ENCODE peak calls at places on chromosomes 6 and 20, in six cellular contexts. One of them, this sample, is unnamed.

GRCh38 chr6:30750379-30750668 is 6.0 kb upstream of the IER3 start:
- DNase-seq in mesenchymal stem cell: no peak
- DNase-seq in IMR-90: no peak
- DNase-seq in mesendoderm: no peak
- DNase-seq in H9: no peak
- DNase-seq in neuronal stem cell: no peak
- DNase-seq in this sample: no peak

GRCh38 chr6:28446818-28447511 is 3.7 kb upstream of the ZSCAN23 start:
- DNase-seq in mesenchymal stem cell: peak
- DNase-seq in IMR-90: peak
- DNase-seq in mesendoderm: peak
- DNase-seq in H9: peak
- DNase-seq in neuronal stem cell: peak
- DNase-seq in this sample: no peak

GRCh38 chr6:158131926-158132325 is 36.1 kb downstream of the SERAC1 start:
- DNase-seq in mesenchymal stem cell: peak
- DNase-seq in IMR-90: peak
- DNase-seq in mesendoderm: peak
- DNase-seq in H9: no peak
- DNase-seq in neuronal stem cell: no peak
- DNase-seq in this sample: no peak

GRCh38 chr6:97411610-97412009 is 128.6 kb upstream of the MMS22L start:
- DNase-seq in mesenchymal stem cell: no peak
- DNase-seq in IMR-90: no peak
- DNase-seq in mesendoderm: no peak
- DNase-seq in H9: no peak
- DNase-seq in neuronal stem cell: no peak
- DNase-seq in this sample: no peak

GRCh38 chr20:44382641-44383040 is 27.1 kb downstream of the HNF4A start:
- DNase-seq in mesenchymal stem cell: no peak
- DNase-seq in IMR-90: no peak
- DNase-seq in mesendoderm: no peak
- DNase-seq in H9: no peak
- DNase-seq in neuronal stem cell: no peak
- DNase-seq in this sample: no peak

GRCh38 chr20:22833851-22834250 is 201.3 kb upstream of the SSTR4 start:
- DNase-seq in mesenchymal stem cell: peak
- DNase-seq in IMR-90: no peak
- DNase-seq in mesendoderm: peak
- DNase-seq in H9: no peak
- DNase-seq in neuronal stem cell: no peak
- DNase-seq in this sample: no peak

GRCh38 chr20:44805991-44806729 is 4.2 kb downstream of the RIMS4 start:
- DNase-seq in mesenchymal stem cell: no peak
- DNase-seq in IMR-90: peak
- DNase-seq in mesendoderm: peak
- DNase-seq in H9: peak
- DNase-seq in neuronal stem cell: peak
- DNase-seq in this sample: peak

GRCh38 chr6:148146717-148147116 is 195.9 kb upstream of the SASH1 start:
- DNase-seq in mesenchymal stem cell: no peak
- DNase-seq in IMR-90: peak
- DNase-seq in mesendoderm: peak
- DNase-seq in H9: no peak
- DNase-seq in neuronal stem cell: no peak
- DNase-seq in this sample: peak

GRCh38 chr20:62009322-62009721 is 56.4 kb downstream of the TAF4 start:
- DNase-seq in mesenchymal stem cell: no peak
- DNase-seq in IMR-90: no peak
- DNase-seq in mesendoderm: no peak
- DNase-seq in H9: no peak
- DNase-seq in neuronal stem cell: no peak
- DNase-seq in this sample: no peak

GRCh38 chr6:934686-935085 is 241.7 kb upstream of the EXOC2 start:
- DNase-seq in mesenchymal stem cell: no peak
- DNase-seq in IMR-90: no peak
- DNase-seq in mesendoderm: no peak
- DNase-seq in H9: no peak
- DNase-seq in neuronal stem cell: no peak
- DNase-seq in this sample: no peak

GRCh38 chr20:45867811-45868176 is 10.4 kb downstream of the ZSWIM3 start:
- DNase-seq in mesenchymal stem cell: peak
- DNase-seq in IMR-90: peak
- DNase-seq in mesendoderm: peak
- DNase-seq in H9: no peak
- DNase-seq in neuronal stem cell: no peak
- DNase-seq in this sample: no peak

GRCh38 chr6:53986721-53987526 is 124.3 kb upstream of the MLIP start:
- DNase-seq in mesenchymal stem cell: peak
- DNase-seq in IMR-90: peak
- DNase-seq in mesendoderm: peak
- DNase-seq in H9: no peak
- DNase-seq in neuronal stem cell: no peak
- DNase-seq in this sample: no peak

GRCh38 chr6:2731281-2731909 is 19.3 kb downstream of the MYLK4 start:
- DNase-seq in mesenchymal stem cell: no peak
- DNase-seq in IMR-90: no peak
- DNase-seq in mesendoderm: peak
- DNase-seq in H9: peak
- DNase-seq in neuronal stem cell: no peak
- DNase-seq in this sample: no peak

GRCh38 chr6:65259080-65259479 is 447.9 kb downstream of the EYS start:
- DNase-seq in mesenchymal stem cell: peak
- DNase-seq in IMR-90: peak
- DNase-seq in mesendoderm: peak
- DNase-seq in H9: no peak
- DNase-seq in neuronal stem cell: no peak
- DNase-seq in this sample: no peak

DNA sequence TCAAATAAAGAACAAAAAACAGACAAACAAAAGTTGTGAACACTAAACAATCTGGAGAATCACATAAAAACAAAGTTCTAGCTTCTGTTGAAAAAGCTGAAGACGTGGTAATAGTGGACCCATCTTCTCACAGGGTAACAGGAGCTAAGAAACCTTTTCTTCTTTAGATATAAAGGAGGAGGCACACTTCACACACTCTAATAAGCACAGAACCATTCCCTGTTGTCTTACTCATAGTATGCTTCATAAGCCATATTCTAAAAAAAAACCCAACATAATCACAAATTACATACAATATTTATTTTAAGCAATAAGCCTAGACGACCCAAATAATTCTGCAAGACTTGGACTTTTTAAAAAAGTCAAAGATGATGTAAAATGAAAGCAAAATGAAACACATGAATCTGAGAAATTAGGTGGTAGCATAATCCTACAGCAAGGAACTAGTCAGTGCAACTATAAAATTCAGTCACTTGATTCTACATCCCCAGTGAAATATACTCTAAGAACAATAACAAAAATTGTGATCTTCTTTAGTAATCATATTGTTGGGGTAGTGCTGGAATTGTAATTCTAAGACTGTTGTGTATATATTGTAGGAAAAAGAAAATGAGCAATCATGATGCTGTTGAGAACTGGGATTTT is 15.6 kb downstream of the SRPK1 start:
- DNase-seq in mesenchymal stem cell: no peak
- DNase-seq in IMR-90: peak
- DNase-seq in mesendoderm: no peak
- DNase-seq in H9: no peak
- DNase-seq in neuronal stem cell: no peak
- DNase-seq in this sample: no peak
- H2BK15ac ChIP-seq in mesenchymal stem cell: no peak
- H2BK15ac ChIP-seq in IMR-90: no peak
- H2BK15ac ChIP-seq in mesendoderm: no peak
- H2BK15ac ChIP-seq in H9: no peak
- H2BK15ac ChIP-seq in neuronal stem cell: no peak
- H2BK15ac ChIP-seq in this sample: no peak

DNA sequence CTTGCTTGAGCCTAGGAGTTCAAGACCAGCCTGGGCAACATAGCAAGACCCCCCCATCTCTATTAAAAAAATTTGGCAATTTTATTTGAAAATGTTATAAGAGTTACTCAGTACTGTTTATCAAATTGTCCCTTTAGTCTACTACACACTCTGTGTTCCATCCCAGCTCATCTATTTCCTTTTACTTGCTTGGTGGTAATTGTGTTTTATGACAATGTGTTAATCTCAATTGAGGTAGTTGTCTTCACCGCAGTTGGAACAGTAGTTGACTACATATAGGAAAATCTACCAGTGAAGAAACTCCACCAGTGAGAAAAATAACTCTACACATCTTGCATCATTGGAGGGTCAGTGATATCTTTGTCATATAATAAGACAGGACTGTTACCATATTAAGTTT is 8.0 kb downstream of the NCOA3 start:
- DNase-seq in mesenchymal stem cell: no peak
- DNase-seq in IMR-90: no peak
- DNase-seq in mesendoderm: no peak
- DNase-seq in H9: no peak
- DNase-seq in neuronal stem cell: no peak
- DNase-seq in this sample: no peak
- H2BK15ac ChIP-seq in mesenchymal stem cell: no peak
- H2BK15ac ChIP-seq in IMR-90: no peak
- H2BK15ac ChIP-seq in mesendoderm: no peak
- H2BK15ac ChIP-seq in H9: no peak
- H2BK15ac ChIP-seq in neuronal stem cell: no peak
- H2BK15ac ChIP-seq in this sample: no peak

GRCh38 chr20:53020834-53021233 is 48.7 kb downstream of the TSHZ2 start:
- DNase-seq in mesenchymal stem cell: no peak
- DNase-seq in IMR-90: no peak
- DNase-seq in mesendoderm: no peak
- DNase-seq in H9: no peak
- DNase-seq in neuronal stem cell: no peak
- DNase-seq in this sample: no peak
- H2BK15ac ChIP-seq in mesenchymal stem cell: no peak
- H2BK15ac ChIP-seq in IMR-90: no peak
- H2BK15ac ChIP-seq in mesendoderm: no peak
- H2BK15ac ChIP-seq in H9: no peak
- H2BK15ac ChIP-seq in neuronal stem cell: no peak
- H2BK15ac ChIP-seq in this sample: no peak

GRCh38 chr6:35876902-35877301 is 44.0 kb downstream of the SRPK1 start:
- DNase-seq in mesenchymal stem cell: no peak
- DNase-seq in IMR-90: no peak
- DNase-seq in mesendoderm: no peak
- DNase-seq in H9: no peak
- DNase-seq in neuronal stem cell: no peak
- DNase-seq in this sample: no peak
- H2BK15ac ChIP-seq in mesenchymal stem cell: no peak
- H2BK15ac ChIP-seq in IMR-90: no peak
- H2BK15ac ChIP-seq in mesendoderm: no peak
- H2BK15ac ChIP-seq in H9: no peak
- H2BK15ac ChIP-seq in neuronal stem cell: no peak
- H2BK15ac ChIP-seq in this sample: no peak

GRCh38 chr6:12356983-12357972 is 67.1 kb downstream of the EDN1 start:
- DNase-seq in mesenchymal stem cell: no peak
- DNase-seq in IMR-90: no peak
- DNase-seq in mesendoderm: no peak
- DNase-seq in H9: no peak
- DNase-seq in neuronal stem cell: no peak
- DNase-seq in this sample: no peak

GRCh38 chr6:12354499-12354898 is 64.3 kb downstream of the EDN1 start:
- DNase-seq in mesenchymal stem cell: peak
- DNase-seq in IMR-90: peak
- DNase-seq in mesendoderm: peak
- DNase-seq in H9: peak
- DNase-seq in neuronal stem cell: no peak
- DNase-seq in this sample: no peak

GRCh38 chr6:12356431-12356830 is 66.3 kb downstream of the EDN1 start:
- DNase-seq in mesenchymal stem cell: no peak
- DNase-seq in IMR-90: no peak
- DNase-seq in mesendoderm: no peak
- DNase-seq in H9: no peak
- DNase-seq in neuronal stem cell: no peak
- DNase-seq in this sample: no peak

GRCh38 chr6:12353731-12354130 is 63.6 kb downstream of the EDN1 start:
- DNase-seq in mesenchymal stem cell: no peak
- DNase-seq in IMR-90: no peak
- DNase-seq in mesendoderm: no peak
- DNase-seq in H9: no peak
- DNase-seq in neuronal stem cell: no peak
- DNase-seq in this sample: no peak

DNA sequence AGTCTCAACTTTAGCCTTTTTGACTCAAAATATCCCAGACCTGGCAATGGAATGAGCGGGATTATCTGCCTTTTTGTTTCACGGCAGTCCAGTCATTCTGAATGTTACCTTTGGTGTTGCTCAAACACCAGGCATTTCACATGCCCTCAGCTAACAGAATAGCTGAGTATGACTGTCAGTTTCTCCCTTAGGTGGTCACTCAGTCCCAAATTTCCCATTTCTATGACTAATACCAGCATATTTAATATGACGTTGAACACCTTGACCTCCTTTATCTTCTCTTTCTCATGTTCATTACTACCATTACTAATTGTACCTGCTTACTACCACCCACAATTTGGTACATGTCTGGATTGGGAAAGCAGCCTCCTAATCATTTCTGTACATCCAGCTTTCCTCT is 65.2 kb downstream of the EDN1 start:
- DNase-seq in mesenchymal stem cell: no peak
- DNase-seq in IMR-90: no peak
- DNase-seq in mesendoderm: no peak
- DNase-seq in H9: no peak
- DNase-seq in neuronal stem cell: no peak
- DNase-seq in this sample: no peak
- H2BK15ac ChIP-seq in mesenchymal stem cell: no peak
- H2BK15ac ChIP-seq in IMR-90: no peak
- H2BK15ac ChIP-seq in mesendoderm: peak
- H2BK15ac ChIP-seq in H9: no peak
- H2BK15ac ChIP-seq in neuronal stem cell: no peak
- H2BK15ac ChIP-seq in this sample: no peak

GRCh38 chr20:32157611-32158010 is 48.1 kb downstream of the TM9SF4 start:
- DNase-seq in mesenchymal stem cell: no peak
- DNase-seq in IMR-90: no peak
- DNase-seq in mesendoderm: no peak
- DNase-seq in H9: no peak
- DNase-seq in neuronal stem cell: no peak
- DNase-seq in this sample: no peak

GRCh38 chr20:32160341-32160740 is 47.2 kb downstream of the PLAGL2 start:
- DNase-seq in mesenchymal stem cell: no peak
- DNase-seq in IMR-90: no peak
- DNase-seq in mesendoderm: no peak
- DNase-seq in H9: no peak
- DNase-seq in neuronal stem cell: no peak
- DNase-seq in this sample: no peak

GRCh38 chr20:32159766-32160221 is 47.7 kb downstream of the PLAGL2 start:
- DNase-seq in mesenchymal stem cell: no peak
- DNase-seq in IMR-90: no peak
- DNase-seq in mesendoderm: no peak
- DNase-seq in H9: no peak
- DNase-seq in neuronal stem cell: no peak
- DNase-seq in this sample: no peak

GRCh38 chr20:32158943-32159660 is 48.4 kb downstream of the PLAGL2 start:
- DNase-seq in mesenchymal stem cell: no peak
- DNase-seq in IMR-90: no peak
- DNase-seq in mesendoderm: no peak
- DNase-seq in H9: no peak
- DNase-seq in neuronal stem cell: no peak
- DNase-seq in this sample: no peak

GRCh38 chr20:32158351-32158750 is 48.8 kb downstream of the TM9SF4 start:
- DNase-seq in mesenchymal stem cell: no peak
- DNase-seq in IMR-90: no peak
- DNase-seq in mesendoderm: no peak
- DNase-seq in H9: no peak
- DNase-seq in neuronal stem cell: no peak
- DNase-seq in this sample: no peak
- H2BK15ac ChIP-seq in mesenchymal stem cell: no peak
- H2BK15ac ChIP-seq in IMR-90: no peak
- H2BK15ac ChIP-seq in mesendoderm: no peak
- H2BK15ac ChIP-seq in H9: no peak
- H2BK15ac ChIP-seq in neuronal stem cell: no peak
- H2BK15ac ChIP-seq in this sample: no peak

This sample was measured in H1.